ENCODE peak calls at places on chromosomes 11 and 22, in nine cellular contexts. I is uterus; X is PC-3; W is colonic mucosa; S is psoas muscle; Q is CD8-positive, alpha-beta T cell; E is ovary; L is IMR-90; D is spleen. J is an unnamed sample.

GRCh38 chr22:17120711-17121234 is 387 bp downstream of the TMEM121B start:
- DNase-seq in I (no peak), X (no peak), W (no peak), S (peak; percentile 55), Q (no peak), E (no peak), L (no peak), D (no peak), J (no peak)

GRCh38 chr22:33163815-33164214 is 105.6 kb upstream of the SYN3 start:
- DNase-seq in I (no peak), X (no peak), W (no peak), S (no peak), Q (no peak), E (no peak), L (no peak), D (no peak), J (no peak)

GRCh38 chr11:134242376-134242775 is 10.8 kb downstream of the THYN1 start:
- DNase-seq in I (no peak), X (no peak), W (no peak), S (no peak), Q (no peak), E (no peak), L (no peak), D (no peak), J (no peak)

GRCh38 chr11:122069946-122070345 is 46.1 kb downstream of the BLID start:
- DNase-seq in I (peak; percentile 54), X (peak; percentile 38), W (no peak), S (peak; percentile 57), Q (no peak), E (peak; percentile 25), L (peak; percentile 91), D (no peak), J (peak; percentile 35)

GRCh38 chr22:30214703-30215405 is 31.7 kb downstream of the LIF start:
- DNase-seq in I (no peak), X (no peak), W (no peak), S (no peak), Q (no peak), E (no peak), L (no peak), D (peak; percentile 65), J (no peak)

GRCh38 chr11:62865641-62866040 is 15.1 kb upstream of the SLC3A2 start:
- DNase-seq in I (no peak), X (no peak), W (no peak), S (no peak), Q (no peak), E (no peak), L (no peak), D (no peak), J (no peak)

GRCh38 chr11:91124363-91124762 is 901.5 kb upstream of the CHORDC1 start:
- DNase-seq in I (no peak), X (no peak), W (no peak), S (no peak), Q (no peak), E (no peak), L (no peak), D (no peak), J (no peak)

GRCh38 chr11:114610550-114610949 is 15.0 kb upstream of the NXPE4 start:
- DNase-seq in I (no peak), X (no peak), W (no peak), S (no peak), Q (no peak), E (no peak), L (no peak), D (no peak), J (no peak)

DNA sequence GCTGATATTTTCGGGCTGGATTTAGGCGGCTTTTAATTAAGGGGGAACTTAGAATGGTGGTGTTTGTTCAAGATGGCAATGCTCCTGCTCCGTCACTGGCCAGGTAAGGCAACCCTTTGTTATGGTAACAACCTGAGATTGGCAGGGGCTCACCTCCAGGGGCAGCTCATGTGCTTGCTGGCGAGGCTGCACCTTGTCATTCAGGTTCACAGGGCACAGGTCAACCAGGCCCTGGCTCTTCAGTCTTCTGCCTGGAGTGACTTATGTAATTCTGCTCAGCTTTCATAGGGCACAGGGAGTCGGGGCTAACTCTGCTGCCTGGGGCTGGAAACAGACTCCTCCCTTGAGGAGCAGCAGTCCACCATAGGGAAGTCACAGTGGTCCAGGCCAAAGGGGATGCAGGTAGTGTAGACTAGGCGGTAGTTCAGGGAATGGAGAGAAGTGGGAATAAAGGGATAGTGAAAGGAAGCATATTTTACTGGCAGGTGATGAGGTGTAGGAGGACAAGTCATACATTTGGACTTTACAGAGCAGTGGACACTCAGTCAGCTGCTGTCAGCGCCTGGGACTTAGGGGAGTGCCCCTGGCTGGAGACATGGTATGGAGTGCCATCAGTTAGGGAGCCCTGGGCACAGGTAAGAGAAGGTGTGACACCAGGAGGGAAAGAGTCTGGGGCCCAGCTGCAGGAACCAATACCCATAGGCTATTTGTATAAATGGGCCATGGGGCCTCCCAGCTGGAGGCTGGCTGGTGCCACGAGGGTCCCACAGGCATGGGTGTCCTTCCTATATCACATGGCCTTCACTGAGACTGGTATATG is 1.3 kb upstream of the MIF start:
- DNase-seq in I (no peak), X (no peak), W (no peak), S (no peak), Q (no peak), E (no peak), L (no peak), D (no peak), J (no peak)
- H3K4me3 ChIP-seq in I (no peak overlapping the region), X (no peak overlapping the region), W (no peak overlapping the region), S (no peak overlapping the region), Q (no peak overlapping the region), E (no peak overlapping the region), L (no peak overlapping the region), D (no peak overlapping the region), J (no peak overlapping the region)

GRCh38 chr11:33703771-33704170 is 3.1 kb upstream of the C11orf91 start:
- DNase-seq in I (no peak), X (peak; percentile 92), W (no peak), S (no peak), Q (no peak), E (no peak), L (peak; percentile 35), D (no peak), J (no peak)

GRCh38 chr11:33703234-33703633 is 2.6 kb upstream of the C11orf91 start:
- DNase-seq in I (no peak), X (no peak), W (peak; percentile 60), S (no peak), Q (no peak), E (no peak), L (no peak), D (no peak), J (no peak)

GRCh38 chr11:33701302-33701701 is 676 bp upstream of the C11orf91 start:
- DNase-seq in I (no peak), X (peak; percentile 65), W (no peak), S (no peak), Q (no peak), E (no peak), L (peak; percentile 51), D (no peak), J (no peak)

GRCh38 chr11:33700425-33701271 is at the start of gene C11orf91:
- DNase-seq in I (peak; percentile 96), X (peak; percentile 93), W (peak; percentile 98), S (peak; percentile 97), Q (peak; percentile 95), E (peak; percentile 99), L (peak; percentile 94), D (peak; percentile 99), J (peak; percentile 95)

GRCh38 chr11:33701831-33702230 is 1.2 kb upstream of the C11orf91 start:
- DNase-seq in I (no peak), X (peak; percentile 86), W (no peak), S (no peak), Q (no peak), E (no peak), L (peak; percentile 92), D (no peak), J (no peak)
- H3K27ac ChIP-seq in I (peak overlapping the region; percentile 80), X (peak overlapping the region; percentile 99), W (peak overlapping the region; percentile 79), S (peak overlapping the region; percentile 83), Q (no peak overlapping the region), E (no peak overlapping the region), L (peak overlapping the region; percentile 13), D (peak overlapping the region; percentile 87), J (peak overlapping the region; percentile 81)

GRCh38 chr22:41050873-41051272 is 41.5 kb upstream of the EP300 start:
- DNase-seq in I (no peak), X (no peak), W (no peak), S (no peak), Q (no peak), E (no peak), L (no peak), D (no peak), J (no peak)

GRCh38 chr22:41043727-41044126 is 48.7 kb upstream of the EP300 start:
- DNase-seq in I (no peak), X (no peak), W (no peak), S (no peak), Q (no peak), E (no peak), L (no peak), D (no peak), J (no peak)

GRCh38 chr22:41052661-41053490 is 39.5 kb upstream of the EP300 start:
- DNase-seq in I (no peak), X (peak; percentile 50), W (no peak), S (no peak), Q (no peak), E (no peak), L (peak; percentile 84), D (no peak), J (no peak)

GRCh38 chr22:41047741-41048140 is 44.7 kb upstream of the EP300 start:
- DNase-seq in I (peak; percentile 27), X (no peak), W (no peak), S (no peak), Q (no peak), E (no peak), L (peak; percentile 20), D (no peak), J (no peak)

DNA sequence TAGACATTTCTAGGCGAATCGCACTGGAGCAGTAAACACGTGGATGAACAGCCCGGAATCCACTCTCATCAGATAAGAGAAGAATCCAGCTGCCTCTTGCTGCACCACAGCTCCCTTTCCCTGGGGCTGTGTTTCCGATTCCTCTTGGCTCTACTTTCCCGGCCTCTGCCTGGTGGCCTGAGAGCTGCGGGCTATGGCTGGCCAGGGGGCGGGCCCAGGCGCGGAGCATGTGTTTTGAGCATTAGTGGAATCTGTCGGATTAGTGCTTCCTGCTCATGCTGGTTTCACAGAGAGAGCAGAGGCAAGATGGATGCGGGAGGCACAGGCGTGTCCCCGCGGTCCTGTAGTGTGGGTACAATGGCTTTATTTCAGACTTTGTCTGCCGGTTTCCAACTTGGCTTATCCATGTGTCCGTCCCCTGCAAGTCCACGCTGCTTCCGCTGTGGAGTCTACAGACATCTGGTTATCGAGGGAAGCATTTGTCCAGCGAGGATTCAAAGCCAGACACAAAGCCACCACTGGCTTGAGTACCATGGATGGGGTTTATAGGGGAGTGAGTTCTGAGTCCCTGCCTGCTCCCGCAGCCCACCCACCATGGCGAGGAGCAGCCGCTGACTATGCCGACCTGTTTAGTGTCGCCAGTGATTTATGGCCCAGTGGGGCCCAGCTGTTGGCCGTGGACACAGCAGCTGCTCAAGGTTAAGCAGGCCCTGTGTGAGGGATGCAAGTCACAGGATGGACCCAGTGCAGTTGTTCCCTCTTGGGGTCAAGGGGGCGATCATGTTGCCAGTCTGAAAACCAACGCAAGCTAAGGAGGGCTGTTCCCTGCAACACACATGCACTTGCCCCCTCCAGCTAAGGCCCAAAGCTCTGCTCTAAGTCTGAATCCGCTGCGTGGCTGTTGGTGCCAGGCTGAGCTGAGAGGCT is 43.3 kb upstream of the EP300 start:
- DNase-seq in I (peak; percentile 79), X (no peak), W (peak; percentile 52), S (peak; percentile 88), Q (no peak), E (peak; percentile 73), L (peak; percentile 80), D (peak; percentile 76), J (peak; percentile 56)
- H3K4me3 ChIP-seq in I (peak overlapping the region; percentile 19), X (no peak overlapping the region), W (no peak overlapping the region), S (peak overlapping the region; percentile 66), Q (no peak overlapping the region), E (peak overlapping the region; percentile 1), L (no peak overlapping the region), D (no peak overlapping the region), J (peak overlapping the region; percentile 3)

DNA sequence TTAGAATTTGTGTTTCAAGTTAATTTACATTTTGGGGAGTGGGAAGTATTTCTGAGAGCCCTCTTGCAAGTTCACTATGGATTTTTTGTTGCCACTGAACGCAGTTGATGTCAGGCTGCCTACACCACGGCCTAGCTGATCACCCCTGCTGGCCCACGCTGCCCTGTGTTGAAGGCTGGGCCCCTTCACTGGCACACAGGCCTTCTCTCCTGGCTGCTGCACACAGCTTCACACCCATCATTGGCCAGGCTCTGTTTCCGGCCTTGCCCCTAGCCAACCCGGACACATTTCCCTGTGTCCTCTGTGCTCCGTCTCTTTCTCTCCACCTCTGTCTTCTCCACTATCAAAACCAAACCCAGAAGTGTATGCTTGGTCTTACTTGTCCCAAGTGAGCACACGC is 121.1 kb downstream of the TBC1D22A start:
- DNase-seq in I (no peak), X (no peak), W (no peak), S (no peak), Q (no peak), E (no peak), L (no peak), D (no peak), J (no peak)
- H3K27ac ChIP-seq in I (no peak overlapping the region), X (no peak overlapping the region), W (no peak overlapping the region), S (no peak overlapping the region), Q (no peak overlapping the region), E (no peak overlapping the region), L (no peak overlapping the region), D (no peak overlapping the region), J (no peak overlapping the region)

J was measured in pancreas.